ENCODE peak calls at places on chromosomes 12 and 14, in nine cellular contexts. O is OCI-LY7; N is GM23248; R is iPS DF 6.9; E is IMR-90; S is CD8-positive, alpha-beta T cell; V is fibroblast of lung; C is H1; B is lower lobe of right lung. G is an unnamed sample.
A peak's percentile ranks its signal among the peaks of the same experiment; 100 is the strongest.

GRCh38 chr14:78405071-78405856 is 235.1 kb downstream of the NRXN3 start:
- DNase-seq in R (no peak), E (no peak), N (no peak), B (no peak), S (no peak), C (no peak), V (no peak), O (no peak), G (no peak)

GRCh38 chr12:52204931-52205505 is 13.2 kb upstream of the KRT80 start:
- DNase-seq in S (no peak), R (no peak), E (no peak), N (no peak), C (no peak), V (no peak), B (peak; percentile 36), O (no peak), G (peak; percentile 66)

GRCh38 chr14:76968621-76969063 is 59.9 kb downstream of the IRF2BPL start:
- DNase-seq in S (no peak), N (no peak), O (no peak), E (no peak), V (no peak), B (no peak), C (no peak), R (no peak), G (no peak)

GRCh38 chr12:117208206-117208605 is 17.9 kb upstream of the FBXO21 start:
- DNase-seq in C (no peak), O (no peak), B (no peak), R (no peak), S (no peak), E (no peak), N (no peak), V (no peak), G (no peak)

GRCh38 chr12:79983492-79983891 is 48.6 kb upstream of the PPP1R12A start:
- DNase-seq in N (peak; percentile 95), S (no peak), B (no peak), C (no peak), V (peak; percentile 63), R (no peak), E (peak; percentile 78), O (no peak), G (no peak)

GRCh38 chr14:95023886-95024285 is 133.4 kb downstream of the DICER1 start:
- DNase-seq in S (no peak), R (no peak), C (no peak), B (no peak), N (peak; percentile 67), V (no peak), E (peak; percentile 6), O (no peak), G (no peak)

GRCh38 chr12:121015825-121016766 is at the start of gene C12orf43:
- DNase-seq in S (peak; percentile 91), O (peak; percentile 95), R (peak; percentile 94), V (peak; percentile 88), C (peak; percentile 96), N (peak; percentile 97), B (peak; percentile 92), E (peak; percentile 87), G (peak; percentile 96)

GRCh38 chr12:92912052-92912451 is 17.0 kb downstream of the EEA1 start:
- DNase-seq in B (no peak), O (no peak), C (no peak), N (peak; percentile 86), V (peak; percentile 17), S (no peak), E (peak; percentile 32), R (no peak), G (no peak)

GRCh38 chr12:12182926-12183325 is 83.9 kb downstream of the LRP6 start:
- DNase-seq in C (no peak), V (peak; percentile 80), R (no peak), N (peak; percentile 51), B (no peak), S (no peak), O (no peak), E (peak; percentile 86), G (no peak)

GRCh38 chr12:4881665-4882064 is 28.0 kb upstream of the KCNA1 start:
- DNase-seq in N (no peak), R (no peak), E (no peak), C (no peak), V (no peak), S (no peak), B (no peak), O (no peak), G (no peak)

GRCh38 chr14:73237219-73237785 is at the start of gene PAPLN:
- DNase-seq in O (no peak), B (no peak), R (no peak), E (no peak), S (no peak), N (peak; percentile 43), C (peak; percentile 77), V (peak; percentile 25), G (no peak)

GRCh38 chr12:104662203-104662602 is 205.5 kb downstream of the CHST11 start:
- DNase-seq in E (peak; percentile 20), O (no peak), R (no peak), N (no peak), C (no peak), S (no peak), B (no peak), V (peak; percentile 15), G (no peak)

GRCh38 chr12:53867216-53868012 is 71.2 kb upstream of the HOXC13 start:
- DNase-seq in E (no peak), V (peak; percentile 24), B (no peak), C (no peak), O (no peak), R (no peak), S (no peak), N (peak; percentile 26), G (no peak)

GRCh38 chr12:68428724-68429580 is 96.8 kb upstream of the MDM1 start:
- DNase-seq in S (no peak), B (no peak), N (peak; percentile 58), V (no peak), C (no peak), R (no peak), O (no peak), E (peak; percentile 78), G (no peak)

GRCh38 chr14:69712217-69712565 is 54.8 kb upstream of the SRSF5 start:
- DNase-seq in V (no peak), O (no peak), S (no peak), R (no peak), C (no peak), E (no peak), N (no peak), B (no peak), G (no peak)

GRCh38 chr14:69711065-69711464 is 55.9 kb upstream of the SRSF5 start:
- DNase-seq in O (no peak), C (no peak), S (no peak), B (peak; percentile 68), N (no peak), R (no peak), E (peak; percentile 17), V (peak; percentile 33), G (no peak)

GRCh38 chr14:69712637-69713088 is 54.3 kb upstream of the SRSF5 start:
- DNase-seq in S (no peak), O (no peak), C (peak; percentile 69), R (no peak), V (no peak), N (no peak), E (no peak), B (peak; percentile 88), G (peak; percentile 79)

GRCh38 chr14:69710378-69710777 is 56.6 kb upstream of the SRSF5 start:
- DNase-seq in O (no peak), B (no peak), R (no peak), N (no peak), E (no peak), C (no peak), V (no peak), S (no peak), G (no peak)

GRCh38 chr14:69711471-69712216 is 55.3 kb upstream of the SRSF5 start:
- DNase-seq in B (no peak), S (no peak), O (no peak), V (no peak), R (no peak), E (no peak), C (no peak), N (no peak), G (no peak)
- H3K4me1 ChIP-seq in B (peaks cover 71% of the 10 kb centered on the region), S (peaks cover 19% of the 10 kb centered on the region), O (peaks cover 33% of the 10 kb centered on the region), V (peaks cover 14% of the 10 kb centered on the region), R (peaks cover 15% of the 10 kb centered on the region), E (peaks cover 22% of the 10 kb centered on the region), C (peaks cover 29% of the 10 kb centered on the region), N (peaks cover 10% of the 10 kb centered on the region), G (no peaks in the 10 kb centered on the region)

GRCh38 chr12:110533607-110534006 is 31.5 kb downstream of the RAD9B start:
- DNase-seq in N (no peak), R (no peak), E (peak; percentile 92), C (no peak), S (no peak), O (no peak), B (no peak), V (peak; percentile 61), G (no peak)

GRCh38 chr12:110531741-110532333 is 29.7 kb downstream of the RAD9B start:
- DNase-seq in V (peak; percentile 68), B (no peak), O (no peak), E (peak; percentile 53), S (no peak), C (no peak), N (peak; percentile 70), R (no peak), G (no peak)

GRCh38 chr12:110532644-110533043 is 30.5 kb downstream of the RAD9B start:
- DNase-seq in E (no peak), S (no peak), R (no peak), O (no peak), B (no peak), V (no peak), N (no peak), C (no peak), G (no peak)

GRCh38 chr12:110536834-110537604 is 34.9 kb downstream of the RAD9B start:
- DNase-seq in B (no peak), R (no peak), S (no peak), N (no peak), C (no peak), V (no peak), O (no peak), E (peak; percentile 11), G (no peak)

GRCh38 chr12:110534811-110535210 is 32.7 kb downstream of the RAD9B start:
- DNase-seq in O (no peak), S (no peak), R (no peak), B (no peak), C (no peak), N (no peak), E (no peak), V (no peak), G (no peak)
- H3K27ac ChIP-seq in O (no peak overlapping the region), S (no peak overlapping the region), R (no peak overlapping the region), B (no peak overlapping the region), C (no peak overlapping the region), N (no peak overlapping the region), E (no peak overlapping the region), V (no peak overlapping the region), G (no peak overlapping the region)

GRCh38 chr14:75469164-75469563 is 41.3 kb downstream of the JDP2 start:
- DNase-seq in E (no peak), O (no peak), B (no peak), R (no peak), S (no peak), C (no peak), N (no peak), V (no peak), G (no peak)
- H3K4me1 ChIP-seq in E (no peaks in the 10 kb centered on the region), O (peaks cover 97% of the 10 kb centered on the region), B (peaks cover 36% of the 10 kb centered on the region), R (no peaks in the 10 kb centered on the region), S (no peaks in the 10 kb centered on the region), C (no peaks in the 10 kb centered on the region), N (no peaks in the 10 kb centered on the region), V (no peaks in the 10 kb centered on the region), G (peaks cover 3% of the 10 kb centered on the region)

DNA sequence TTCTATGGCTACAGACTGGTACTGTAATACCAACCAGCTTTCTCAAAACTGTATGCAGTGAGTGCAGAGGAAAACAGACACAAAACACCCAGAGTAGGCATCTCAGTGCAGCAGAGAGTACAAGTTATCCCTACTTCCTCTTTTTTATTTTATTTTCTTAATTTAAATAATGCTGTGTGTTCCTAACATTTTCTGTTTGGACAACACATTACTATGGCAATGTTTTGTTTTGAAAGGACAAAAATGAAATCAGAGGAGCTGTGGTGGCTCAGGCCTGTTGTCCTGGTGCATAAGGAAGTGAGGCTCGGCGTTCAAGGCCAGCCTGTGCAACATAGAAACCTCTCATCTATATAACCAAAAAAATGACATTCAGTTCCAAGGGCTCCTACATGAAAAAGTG is 33.7 kb upstream of the SELPLG start:
- DNase-seq in E (no peak), R (no peak), N (no peak), C (no peak), S (no peak), B (peak; percentile 56), O (peak; percentile 67), V (no peak), G (no peak)
- H3K27ac ChIP-seq in E (peak overlapping the region; percentile 47), R (no peak overlapping the region), N (peak overlapping the region; percentile 80), C (no peak overlapping the region), S (no peak overlapping the region), B (peak overlapping the region; percentile 73), O (peak overlapping the region; percentile 94), V (peak overlapping the region; percentile 79), G (no peak overlapping the region)